ENCODE peak calls at places on chromosomes 11 and 22, in six cellular contexts. T is left ventricle myocardium inferior, B is IMR-90, X is HFFc6, I is H9, R is glutamatergic neuron. F is an unnamed sample.

GRCh38 chr11:65113839-65114238 is 2.2 kb downstream of the TM7SF2 start:
- DNase-seq in T (no peak), B (no peak), X (no peak), I (no peak), R (no peak), F (no peak)

GRCh38 chr11:112831041-112831440 is 130.2 kb upstream of the NCAM1 start:
- DNase-seq in T (no peak), B (no peak), X (no peak), I (no peak), R (no peak), F (no peak)

GRCh38 chr22:32632650-32633049 is 158.0 kb downstream of the FBXO7 start:
- DNase-seq in T (no peak), B (no peak), X (no peak), I (no peak), R (no peak), F (no peak)

GRCh38 chr22:38097557-38098409 is 12.7 kb downstream of the BAIAP2L2 start:
- DNase-seq in T (no peak), B (peak), X (no peak), I (peak), R (peak), F (no peak)

GRCh38 chr11:12239396-12240298 is 129.3 kb downstream of the MICAL2 start:
- DNase-seq in T (no peak), B (peak), X (no peak), I (no peak), R (no peak), F (no peak)

GRCh38 chr11:96015911-96016565 is 92.1 kb upstream of the MTMR2 start:
- DNase-seq in T (no peak), B (no peak), X (no peak), I (peak), R (no peak), F (no peak)

GRCh38 chr22:19275919-19276600 is 15.5 kb downstream of the CLTCL1 start:
- DNase-seq in T (no peak), B (no peak), X (no peak), I (no peak), R (no peak), F (peak)

GRCh38 chr11:122746050-122746478 is 90.5 kb downstream of the UBASH3B start:
- DNase-seq in T (no peak), B (no peak), X (no peak), I (no peak), R (no peak), F (no peak)

GRCh38 chr11:6646631-6647281 is 8.9 kb downstream of the DCHS1 start:
- DNase-seq in T (peak), B (peak), X (peak), I (no peak), R (no peak), F (peak)

GRCh38 chr22:44473166-44473565 is 24.9 kb downstream of the RTL6 start:
- DNase-seq in T (no peak), B (no peak), X (no peak), I (no peak), R (no peak), F (peak)

GRCh38 chr11:46348566-46348981 is 1.3 kb downstream of the DGKZ start:
- DNase-seq in T (no peak), B (no peak), X (no peak), I (no peak), R (no peak), F (no peak)

GRCh38 chr22:46075764-46076531 is 74.4 kb upstream of the PPARA start:
- DNase-seq in T (peak), B (no peak), X (no peak), I (no peak), R (no peak), F (no peak)

GRCh38 chr11:65266210-65266609 is 4.4 kb downstream of the POLA2 start:
- DNase-seq in T (no peak), B (no peak), X (no peak), I (no peak), R (no peak), F (no peak)

GRCh38 chr22:30892731-30893221 is 75.8 kb downstream of the MORC2 start:
- DNase-seq in T (no peak), B (no peak), X (no peak), I (no peak), R (no peak), F (peak)

GRCh38 chr11:46520971-46521745 is 72.7 kb downstream of the AMBRA1 start:
- DNase-seq in T (no peak), B (peak), X (peak), I (no peak), R (no peak), F (no peak)

GRCh38 chr11:16153951-16154350 is 202.4 kb downstream of the SOX6 start:
- DNase-seq in T (no peak), B (no peak), X (no peak), I (no peak), R (no peak), F (no peak)

GRCh38 chr11:102239906-102240305 is 77.4 kb upstream of the BIRC3 start:
- DNase-seq in T (no peak), B (no peak), X (no peak), I (no peak), R (no peak), F (no peak)

GRCh38 chr22:46088541-46089311 is 61.6 kb upstream of the PPARA start:
- DNase-seq in T (peak), B (peak), X (peak), I (no peak), R (no peak), F (no peak)

GRCh38 chr11:93196816-93197382 is 892 bp downstream of the SLC36A4 start:
- DNase-seq in T (no peak), B (peak), X (no peak), I (no peak), R (no peak), F (no peak)

GRCh38 chr22:36463783-36464184 is 17.7 kb downstream of the TXN2 start:
- DNase-seq in T (peak), B (no peak), X (no peak), I (no peak), R (no peak), F (no peak)

GRCh38 chr11:9799901-9800300 is 136.0 kb downstream of the SWAP70 start:
- DNase-seq in T (no peak), B (no peak), X (peak), I (no peak), R (no peak), F (no peak)

GRCh38 chr22:29043906-29044575 is 17.6 kb downstream of the C22orf31 start:
- DNase-seq in T (no peak), B (peak), X (peak), I (no peak), R (no peak), F (no peak)

GRCh38 chr11:12668166-12668565 is 6.1 kb upstream of the TEAD1 start:
- DNase-seq in T (no peak), B (no peak), X (no peak), I (no peak), R (no peak), F (no peak)

GRCh38 chr11:107591446-107592236 is 694 bp downstream of the ELMOD1 start:
- DNase-seq in T (no peak), B (no peak), X (no peak), I (peak), R (peak), F (no peak)

GRCh38 chr11:27909386-27909785 is 198.6 kb downstream of the KIF18A start:
- DNase-seq in T (no peak), B (no peak), X (no peak), I (no peak), R (no peak), F (no peak)
- TF ChIP-seq CTCF in T (no peak), B (no peak), X (peak), I (no peak), R (no peak), F (no peak)

DNA sequence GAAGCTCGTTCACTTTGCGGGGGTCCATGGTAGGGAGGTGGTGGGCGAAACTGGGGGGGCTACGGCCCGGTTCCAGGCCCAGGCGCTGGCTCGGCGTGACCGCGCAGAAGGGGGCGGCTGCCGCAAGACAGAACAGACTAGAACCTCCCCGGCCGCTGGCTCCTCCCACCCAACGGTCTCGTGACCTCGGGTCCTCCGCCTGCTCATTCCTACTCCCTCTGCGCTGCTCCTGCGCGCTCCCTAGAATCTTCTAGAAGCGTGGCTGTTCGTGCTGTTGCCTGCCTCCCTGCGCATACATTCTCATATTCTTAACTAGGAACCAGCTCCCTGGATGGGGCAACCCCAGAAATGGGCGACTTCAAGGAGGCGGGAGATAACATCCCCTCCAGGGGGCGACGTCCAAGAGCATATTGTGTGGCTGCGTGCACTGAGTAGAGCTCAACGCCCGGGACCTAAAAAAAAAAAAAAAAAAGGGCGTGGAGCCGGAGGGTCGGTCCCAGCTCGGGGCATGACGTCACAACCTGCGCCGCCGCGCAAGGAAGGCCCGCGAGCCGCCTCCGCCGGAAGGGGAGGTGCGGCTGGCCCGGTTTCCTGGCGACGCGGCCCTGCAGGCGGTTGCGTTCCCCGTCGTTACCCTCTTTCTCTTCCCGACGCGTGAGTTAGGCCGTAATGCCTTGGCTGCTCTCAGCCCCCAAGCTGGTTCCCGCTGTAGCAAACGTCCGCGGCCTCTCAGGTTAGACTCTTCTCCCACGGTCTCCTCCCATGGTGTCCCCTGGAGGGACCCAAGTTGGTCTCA is at the start of the genes ST13 and XPNPEP3:
- DNase-seq in T (peak), B (peak), X (peak), I (peak), R (peak), F (peak)
- TF ChIP-seq CTCF in T (peak), B (peak), X (peak), I (peak), R (peak), F (peak)

GRCh38 chr22:50169774-50170341 is 673 bp upstream of the PANX2 start:
- DNase-seq in T (no peak), B (no peak), X (no peak), I (no peak), R (no peak), F (no peak)
- TF ChIP-seq CTCF in T (no peak), B (no peak), X (no peak), I (no peak), R (no peak), F (no peak)

GRCh38 chr11:1791912-1792311 is 28.2 kb upstream of the CTSD start:
- DNase-seq in T (no peak), B (no peak), X (no peak), I (no peak), R (no peak), F (no peak)

GRCh38 chr11:1792461-1792860 is 28.7 kb upstream of the CTSD start:
- DNase-seq in T (no peak), B (no peak), X (no peak), I (no peak), R (no peak), F (no peak)

GRCh38 chr11:1797391-1798125 is 33.8 kb upstream of the CTSD start:
- DNase-seq in T (no peak), B (no peak), X (no peak), I (no peak), R (no peak), F (no peak)

GRCh38 chr11:1793091-1793490 is 29.4 kb upstream of the CTSD start:
- DNase-seq in T (no peak), B (no peak), X (no peak), I (no peak), R (no peak), F (no peak)

DNA sequence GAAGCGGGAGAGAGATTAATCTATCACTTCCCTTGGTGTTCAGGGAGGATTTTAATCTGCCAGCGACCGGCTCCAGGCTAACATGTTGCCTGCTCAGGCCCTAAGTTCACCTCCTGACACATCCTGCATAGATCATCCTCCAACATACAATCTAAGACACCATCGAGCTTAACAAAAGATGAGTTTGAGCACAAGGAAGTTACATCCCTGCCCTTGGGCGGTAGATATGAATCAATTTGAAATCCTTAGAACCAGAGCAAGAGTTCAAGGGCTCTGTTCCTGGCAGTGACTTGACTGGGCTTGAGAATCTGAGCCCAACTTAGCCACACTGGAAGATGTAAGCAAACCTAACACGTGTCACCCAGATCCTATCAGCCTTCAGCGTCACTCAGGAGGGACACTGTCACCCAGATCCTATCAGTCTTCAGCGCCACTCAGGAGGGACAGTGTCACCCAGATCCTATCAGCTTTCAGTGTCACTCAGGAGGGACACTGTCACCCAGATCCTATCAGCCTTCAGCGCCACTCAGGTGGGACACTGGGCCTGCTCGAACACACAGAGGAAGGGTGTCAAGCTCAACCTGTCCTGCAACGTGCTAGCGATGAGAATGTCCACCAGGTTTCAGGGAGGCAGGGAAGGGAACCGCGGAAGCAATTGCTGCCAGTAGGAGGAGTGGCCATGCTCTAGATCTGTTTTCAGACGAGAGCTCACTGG is 32.7 kb upstream of the CTSD start:
- DNase-seq in T (no peak), B (no peak), X (no peak), I (peak), R (no peak), F (no peak)
- TF ChIP-seq CTCF in T (no peak), B (no peak), X (no peak), I (peak), R (no peak), F (no peak)